ENCODE peak calls at places on chromosomes 12 and 14, in seven cellular contexts. M, Y, T, A, H, U and N are unnamed samples.

GRCh38 chr12:125331342-125332052 is 266.3 kb downstream of the AACS start:
- DNase-seq in M (no peak), Y (no peak), T (no peak), A (no peak), H (no peak), U (no peak), N (no peak)

GRCh38 chr14:59358774-59359173 is 106.4 kb downstream of the GPR135 start:
- DNase-seq in M (no peak), Y (no peak), T (no peak), A (no peak), H (no peak), U (no peak), N (no peak)

GRCh38 chr12:117100251-117100650 is 1.0 kb upstream of the TESC start:
- DNase-seq in M (no peak), Y (no peak), T (no peak), A (no peak), H (peak; percentile 24), U (peak; percentile 72), N (no peak)

GRCh38 chr12:99224237-99224636 is 423.3 kb upstream of the GARIN6 start:
- DNase-seq in M (no peak), Y (no peak), T (no peak), A (no peak), H (no peak), U (no peak), N (no peak)

GRCh38 chr12:47206450-47206830 is 126.7 kb upstream of the AMIGO2 start:
- DNase-seq in M (no peak), Y (no peak), T (no peak), A (no peak), H (no peak), U (no peak), N (no peak)

GRCh38 chr12:119153477-119154434 is 25.0 kb upstream of the HSPB8 start:
- DNase-seq in M (no peak), Y (no peak), T (peak; percentile 7), A (peak; percentile 40), H (peak; percentile 87), U (peak; percentile 61), N (no peak)

GRCh38 chr12:34390846-34391700 is 368.8 kb downstream of the ALG10 start:
- DNase-seq in M (no peak), Y (no peak), T (no peak), A (no peak), H (no peak), U (no peak), N (no peak)

GRCh38 chr14:50926851-50927386 is 17.4 kb downstream of the PYGL start:
- DNase-seq in M (no peak), Y (no peak), T (no peak), A (no peak), H (no peak), U (peak; percentile 92), N (no peak)

GRCh38 chr12:78584695-78585094 is 279.9 kb upstream of the SYT1 start:
- DNase-seq in M (no peak), Y (no peak), T (no peak), A (no peak), H (no peak), U (peak; percentile 31), N (no peak)

GRCh38 chr12:122139941-122140340 is 34.1 kb downstream of the IL31 start:
- DNase-seq in M (no peak), Y (no peak), T (no peak), A (no peak), H (no peak), U (no peak), N (no peak)

GRCh38 chr14:39841088-39841487 is 408.9 kb upstream of the FBXO33 start:
- DNase-seq in M (no peak), Y (no peak), T (no peak), A (no peak), H (no peak), U (no peak), N (no peak)

GRCh38 chr12:119328111-119328510 is 6.4 kb upstream of the CCDC60 start:
- DNase-seq in M (no peak), Y (no peak), T (no peak), A (no peak), H (no peak), U (peak; percentile 40), N (peak; percentile 19)

GRCh38 chr14:68650403-68650994 is 142.4 kb downstream of the ZFP36L1 start:
- DNase-seq in M (no peak), Y (no peak), T (no peak), A (no peak), H (no peak), U (no peak), N (no peak)

GRCh38 chr12:79776111-79776510 is 85.3 kb upstream of the PAWR start:
- DNase-seq in M (no peak), Y (no peak), T (no peak), A (no peak), H (no peak), U (no peak), N (no peak)

GRCh38 chr14:102926104-102926503 is 3.6 kb downstream of the AMN start:
- DNase-seq in M (no peak), Y (no peak), T (no peak), A (no peak), H (no peak), U (no peak), N (no peak)

GRCh38 chr12:132346496-132347470 is 17.4 kb upstream of the GALNT9 start:
- DNase-seq in M (no peak), Y (no peak), T (no peak), A (no peak), H (no peak), U (no peak), N (no peak)

GRCh38 chr12:94262228-94263010 is 114.0 kb downstream of the PLXNC1 start:
- DNase-seq in M (peak; percentile 12), Y (peak; percentile 74), T (peak; percentile 86), A (peak; percentile 74), H (no peak), U (peak; percentile 92), N (no peak)

GRCh38 chr14:49971156-49972141 is 78.6 kb downstream of the ARF6 start:
- DNase-seq in M (no peak), Y (peak; percentile 82), T (peak; percentile 95), A (no peak), H (no peak), U (peak; percentile 42), N (peak; percentile 46)

GRCh38 chr12:79552186-79552585 is 138.6 kb downstream of the PAWR start:
- DNase-seq in M (no peak), Y (no peak), T (no peak), A (no peak), H (no peak), U (no peak), N (no peak)

GRCh38 chr12:62799126-62799736 is 135.7 kb downstream of the PPM1H start:
- DNase-seq in M (peak; percentile 54), Y (peak; percentile 44), T (peak; percentile 68), A (peak; percentile 48), H (peak; percentile 82), U (peak; percentile 81), N (peak; percentile 32)

GRCh38 chr14:74922752-74923401 is at the start of gene RPS6KL1:
- DNase-seq in M (peak; percentile 80), Y (peak; percentile 61), T (peak; percentile 82), A (peak; percentile 88), H (peak; percentile 83), U (peak; percentile 70), N (peak; percentile 65)

GRCh38 chr14:100486025-100486828 is 101.0 kb downstream of the BEGAIN start:
- DNase-seq in M (peak; percentile 12), Y (peak; percentile 35), T (peak; percentile 49), A (no peak), H (peak; percentile 84), U (peak; percentile 66), N (peak; percentile 67)